ENCODE peak calls at places on chromosomes 13 and 19, in four cellular contexts. Y, F, H and O are unnamed samples.

GRCh38 chr19:46736544-46737274 is 9.1 kb upstream of the FKRP start:
- DNase-seq in Y (no peak), F (no peak), H (no peak), O (peak; percentile 42)

GRCh38 chr13:106599875-106600797 is 32.2 kb upstream of the ARGLU1 start:
- DNase-seq in Y (peak; percentile 8), F (no peak), H (peak; percentile 0), O (no peak)

GRCh38 chr13:32432856-32433255 is 4.9 kb upstream of the N4BP2L1 start:
- DNase-seq in Y (no peak), F (no peak), H (no peak), O (no peak)

GRCh38 chr13:82506805-82507404 is 1375.4 kb downstream of the SLITRK1 start:
- DNase-seq in Y (no peak), F (no peak), H (no peak), O (no peak)

GRCh38 chr13:93355094-93355493 is 128.5 kb downstream of the GPC6 start:
- DNase-seq in Y (no peak), F (no peak), H (no peak), O (no peak)

GRCh38 chr19:3607398-3608078 is 863 bp upstream of the TBXA2R start:
- DNase-seq in Y (peak; percentile 28), F (no peak), H (no peak), O (no peak)

GRCh38 chr19:17797397-17798201 is 2.7 kb downstream of the B3GNT3 start:
- DNase-seq in Y (peak; percentile 91), F (no peak), H (peak; percentile 60), O (peak; percentile 90)

GRCh38 chr19:4134351-4134750 is 10.4 kb upstream of the MAP2K2 start:
- DNase-seq in Y (no peak), F (no peak), H (no peak), O (no peak)

GRCh38 chr13:24741791-24742190 is 22.2 kb upstream of the RNF17 start:
- DNase-seq in Y (no peak), F (no peak), H (no peak), O (no peak)

GRCh38 chr13:93882086-93882651 is 597.3 kb downstream of the DCT start:
- DNase-seq in Y (peak; percentile 68), F (no peak), H (no peak), O (no peak)

GRCh38 chr19:47232422-47233211 is 1.6 kb upstream of the BBC3 start:
- DNase-seq in Y (peak; percentile 84), F (no peak), H (peak; percentile 80), O (no peak)

GRCh38 chr13:37481858-37482227 is 116.7 kb downstream of the POSTN start:
- DNase-seq in Y (no peak), F (no peak), H (no peak), O (no peak)

GRCh38 chr19:45442927-45443461 is 19.3 kb upstream of the ERCC1 start:
- DNase-seq in Y (peak; percentile 71), F (no peak), H (no peak), O (peak; percentile 42)

GRCh38 chr19:13164370-13165090 is 14.3 kb downstream of the IER2 start:
- DNase-seq in Y (peak; percentile 73), F (peak; percentile 70), H (no peak), O (peak; percentile 47)

GRCh38 chr19:47663435-47663910 is 49.7 kb upstream of the EHD2 start:
- DNase-seq in Y (peak; percentile 85), F (no peak), H (peak; percentile 75), O (no peak)

GRCh38 chr19:5078179-5078578 is 109.3 kb downstream of the KDM4B start:
- DNase-seq in Y (no peak), F (no peak), H (no peak), O (no peak)

GRCh38 chr13:111344471-111345191 is 24.2 kb downstream of the TEX29 start:
- DNase-seq in Y (peak; percentile 51), F (peak; percentile 27), H (no peak), O (peak; percentile 63)

GRCh38 chr13:59409211-59409610 is 754.5 kb downstream of the DIAPH3 start:
- DNase-seq in Y (no peak), F (no peak), H (no peak), O (peak; percentile 84)

GRCh38 chr19:6198896-6199239 is 63.4 kb downstream of the ACSBG2 start:
- DNase-seq in Y (no peak), F (no peak), H (no peak), O (no peak)

GRCh38 chr19:19642506-19643157 is 825 bp downstream of the GMIP start:
- DNase-seq in Y (peak; percentile 35), F (no peak), H (no peak), O (no peak)

GRCh38 chr13:27038323-27038722 is 133.3 kb downstream of the USP12 start:
- DNase-seq in Y (peak; percentile 79), F (no peak), H (peak; percentile 25), O (no peak)

GRCh38 chr13:107969551-107969950 is 245.8 kb downstream of the LIG4 start:
- DNase-seq in Y (no peak), F (no peak), H (no peak), O (no peak)

GRCh38 chr13:46665630-46666482 is 112.9 kb downstream of the LRCH1 start:
- DNase-seq in Y (peak; percentile 37), F (no peak), H (no peak), O (no peak)

GRCh38 chr13:65966991-65967451 is 1263.1 kb downstream of the PCDH9 start:
- DNase-seq in Y (peak; percentile 85), F (no peak), H (no peak), O (no peak)

GRCh38 chr13:46605824-46606554 is 53.0 kb downstream of the LRCH1 start:
- DNase-seq in Y (peak; percentile 33), F (no peak), H (no peak), O (no peak)

GRCh38 chr13:52707375-52707774 is 32.2 kb downstream of the CNMD start:
- DNase-seq in Y (peak; percentile 15), F (no peak), H (no peak), O (no peak)

GRCh38 chr13:67023088-67023893 is 206.8 kb downstream of the PCDH9 start:
- DNase-seq in Y (peak; percentile 75), F (no peak), H (no peak), O (no peak)

GRCh38 chr13:80577951-80578670 is 237.2 kb upstream of the SPRY2 start:
- DNase-seq in Y (no peak), F (no peak), H (no peak), O (no peak)

GRCh38 chr13:66703597-66703996 is 526.5 kb downstream of the PCDH9 start:
- DNase-seq in Y (no peak), F (no peak), H (no peak), O (no peak)

GRCh38 chr19:9324584-9324962 is 594 bp downstream of the ZNF559 start:
- DNase-seq in Y (no peak), F (no peak), H (no peak), O (no peak)

GRCh38 chr13:33940898-33941297 is 122.9 kb downstream of the RFC3 start:
- DNase-seq in Y (no peak), F (no peak), H (no peak), O (no peak)

GRCh38 chr13:101945435-101945834 is 456.4 kb downstream of the FGF14 start:
- DNase-seq in Y (peak; percentile 13), F (no peak), H (no peak), O (no peak)

GRCh38 chr13:84032116-84032515 is 149.8 kb upstream of the SLITRK1 start:
- DNase-seq in Y (no peak), F (no peak), H (no peak), O (no peak)

GRCh38 chr13:27827646-27828045 is 35.4 kb downstream of the GSX1 start:
- DNase-seq in Y (no peak), F (no peak), H (no peak), O (no peak)

GRCh38 chr19:35124098-35125060 is 8.8 kb downstream of the FXYD3 start:
- DNase-seq in Y (peak; percentile 90), F (no peak), H (peak; percentile 70), O (peak; percentile 96)

GRCh38 chr19:50815443-50815842 is 8.1 kb downstream of the KLK1 start:
- DNase-seq in Y (no peak), F (no peak), H (no peak), O (no peak)

GRCh38 chr19:17197666-17198065 is 17.5 kb upstream of the USE1 start:
- DNase-seq in Y (no peak), F (no peak), H (no peak), O (no peak)

GRCh38 chr13:87671824-87672603 is 843 bp downstream of the SLITRK5 start:
- DNase-seq in Y (no peak), F (no peak), H (no peak), O (no peak)

GRCh38 chr19:15902254-15902653 is 4.4 kb upstream of the CYP4F2 start:
- DNase-seq in Y (no peak), F (no peak), H (no peak), O (no peak)